ENCODE peak calls at places on chromosomes 2 and 18, in six cellular contexts. J is frontal cortex, K is Karpas-422, A is AG08395, M is cardiac fibroblast, Y is G401. E is an unnamed sample.

GRCh38 chr18:48022531-48023330 is 92.3 kb upstream of the SMAD2 start:
- DNase-seq in J (peak; percentile 54), K (peak; percentile 96), A (peak; percentile 76), M (peak; percentile 85), Y (peak; percentile 65), E (no peak)

GRCh38 chr2:95334916-95335641 is 37.9 kb downstream of the KCNIP3 start:
- DNase-seq in J (no peak), K (no peak), A (peak; percentile 45), M (peak; percentile 12), Y (no peak), E (no peak)

GRCh38 chr18:76098728-76099514 is 396.1 kb downstream of the ZNF516 start:
- DNase-seq in J (no peak), K (no peak), A (no peak), M (no peak), Y (no peak), E (no peak)

GRCh38 chr2:188529710-188530109 is 238.0 kb downstream of the GULP1 start:
- DNase-seq in J (no peak), K (no peak), A (no peak), M (no peak), Y (no peak), E (no peak)

GRCh38 chr2:145851730-145852129 is 1331.8 kb upstream of the ZEB2 start:
- DNase-seq in J (no peak), K (no peak), A (no peak), M (peak; percentile 27), Y (no peak), E (no peak)

GRCh38 chr2:49857371-49858112 is 703.2 kb upstream of the FSHR start:
- DNase-seq in J (no peak), K (no peak), A (no peak), M (no peak), Y (no peak), E (no peak)

GRCh38 chr2:229674830-229675530 is 39.4 kb downstream of the DNER start:
- DNase-seq in J (no peak), K (no peak), A (no peak), M (no peak), Y (no peak), E (no peak)

GRCh38 chr2:225282858-225283693 is 116.4 kb upstream of the NYAP2 start:
- DNase-seq in J (no peak), K (peak; percentile 65), A (peak; percentile 46), M (peak; percentile 7), Y (peak; percentile 38), E (no peak)

GRCh38 chr2:226739508-226740030 is 60.1 kb downstream of the IRS1 start:
- DNase-seq in J (no peak), K (no peak), A (no peak), M (no peak), Y (no peak), E (no peak)

GRCh38 chr18:36296591-36297418 is 708 bp upstream of the FHOD3 start:
- DNase-seq in J (peak; percentile 58), K (no peak), A (peak; percentile 81), M (peak; percentile 87), Y (peak; percentile 45), E (no peak)

GRCh38 chr2:212538156-212539144 is at the start of gene ERBB4:
- DNase-seq in J (peak; percentile 31), K (no peak), A (peak; percentile 5), M (no peak), Y (peak; percentile 64), E (no peak)

GRCh38 chr18:12433829-12434540 is 26.3 kb downstream of the PRELID3A start:
- DNase-seq in J (no peak), K (no peak), A (no peak), M (no peak), Y (no peak), E (no peak)

GRCh38 chr2:36354816-36355156 is 792 bp upstream of the CRIM1 start:
- DNase-seq in J (no peak), K (no peak), A (no peak), M (no peak), Y (peak; percentile 58), E (no peak)

GRCh38 chr2:189467593-189467992 is 26.3 kb downstream of the WDR75 start:
- DNase-seq in J (no peak), K (no peak), A (no peak), M (no peak), Y (no peak), E (no peak)

GRCh38 chr18:63476666-63477065 is at the start of gene SERPINB5:
- DNase-seq in J (no peak), K (no peak), A (no peak), M (no peak), Y (no peak), E (no peak)

GRCh38 chr18:32847719-32848118 is 74.9 kb upstream of the KLHL14 start:
- DNase-seq in J (no peak), K (no peak), A (no peak), M (no peak), Y (no peak), E (no peak)

GRCh38 chr2:5877360-5877759 is 185.2 kb downstream of the SOX11 start:
- DNase-seq in J (no peak), K (no peak), A (no peak), M (no peak), Y (no peak), E (no peak)

GRCh38 chr2:145925591-145925990 is 1405.7 kb upstream of the ZEB2 start:
- DNase-seq in J (no peak), K (no peak), A (no peak), M (no peak), Y (no peak), E (no peak)

GRCh38 chr2:11716689-11717321 is 29.6 kb upstream of the LPIN1 start:
- DNase-seq in J (no peak), K (peak; percentile 46), A (peak; percentile 60), M (peak; percentile 87), Y (no peak), E (no peak)

GRCh38 chr2:234464291-234464645 is 32.6 kb downstream of the ARL4C start:
- DNase-seq in J (no peak), K (no peak), A (no peak), M (no peak), Y (no peak), E (no peak)

GRCh38 chr2:175180701-175181103 is 808 bp downstream of the ATP5MC3 start:
- DNase-seq in J (no peak), K (peak; percentile 81), A (peak; percentile 56), M (peak; percentile 56), Y (peak; percentile 51), E (no peak)

GRCh38 chr18:54162431-54162830 is 62.0 kb downstream of the MBD2 start:
- DNase-seq in J (no peak), K (no peak), A (peak; percentile 77), M (peak; percentile 62), Y (no peak), E (peak; percentile 57)

GRCh38 chr2:222693837-222694236 is 22.4 kb downstream of the MOGAT1 start:
- DNase-seq in J (no peak), K (peak; percentile 51), A (peak; percentile 8), M (peak; percentile 40), Y (no peak), E (no peak)

GRCh38 chr2:55224761-55225261 is 7.3 kb downstream of the CLHC1 start:
- DNase-seq in J (no peak), K (no peak), A (no peak), M (no peak), Y (peak; percentile 46), E (no peak)

GRCh38 chr2:178478102-178478441 is 328 bp downstream of the FKBP7 start:
- DNase-seq in J (no peak), K (peak; percentile 69), A (no peak), M (peak; percentile 23), Y (no peak), E (no peak)

GRCh38 chr18:26503382-26503781 is 45.0 kb downstream of the KCTD1 start:
- DNase-seq in J (no peak), K (no peak), A (no peak), M (peak; percentile 54), Y (peak; percentile 51), E (no peak)

GRCh38 chr2:117661619-117662018 is 152.9 kb upstream of the DDX18 start:
- DNase-seq in J (no peak), K (no peak), A (no peak), M (no peak), Y (no peak), E (no peak)